ENCODE peak calls at places on chromosomes 3 and 15, in ten cellular contexts. One of them, this sample, is unnamed.

GRCh38 chr3:133124511-133124910 is 86.3 kb downstream of the TMEM108 start:
- DNase-seq in fibroblast of lung: peak; percentile 45
- DNase-seq in DND-41: no peak
- DNase-seq in SJSA1: no peak
- DNase-seq in OCI-LY7: no peak
- DNase-seq in IMR-90: no peak
- DNase-seq in right cardiac atrium: peak; percentile 51
- DNase-seq in lower lobe of right lung: no peak
- DNase-seq in iPS DF 6.9: no peak
- DNase-seq in Peyer's patch: no peak
- DNase-seq in this sample: no peak

GRCh38 chr3:122998206-122998605 is 29.4 kb downstream of the SEMA5B start:
- DNase-seq in fibroblast of lung: no peak
- DNase-seq in DND-41: no peak
- DNase-seq in SJSA1: no peak
- DNase-seq in OCI-LY7: no peak
- DNase-seq in IMR-90: no peak
- DNase-seq in right cardiac atrium: no peak
- DNase-seq in lower lobe of right lung: no peak
- DNase-seq in iPS DF 6.9: no peak
- DNase-seq in Peyer's patch: no peak
- DNase-seq in this sample: no peak

GRCh38 chr15:57784081-57784488 is 77.6 kb downstream of the POLR2M start:
- DNase-seq in fibroblast of lung: no peak
- DNase-seq in DND-41: no peak
- DNase-seq in SJSA1: peak; percentile 41
- DNase-seq in OCI-LY7: no peak
- DNase-seq in IMR-90: no peak
- DNase-seq in right cardiac atrium: peak; percentile 49
- DNase-seq in lower lobe of right lung: no peak
- DNase-seq in iPS DF 6.9: no peak
- DNase-seq in Peyer's patch: no peak
- DNase-seq in this sample: no peak

GRCh38 chr15:55168350-55168974 is 28.3 kb downstream of the RSL24D1 start:
- DNase-seq in fibroblast of lung: peak; percentile 50
- DNase-seq in DND-41: peak; percentile 64
- DNase-seq in SJSA1: peak; percentile 12
- DNase-seq in OCI-LY7: peak; percentile 64
- DNase-seq in IMR-90: peak; percentile 67
- DNase-seq in right cardiac atrium: peak; percentile 45
- DNase-seq in lower lobe of right lung: no peak
- DNase-seq in iPS DF 6.9: peak; percentile 92
- DNase-seq in Peyer's patch: peak; percentile 73
- DNase-seq in this sample: peak; percentile 38

GRCh38 chr3:42264399-42265058 is 1.5 kb downstream of the CCK start:
- DNase-seq in fibroblast of lung: peak; percentile 39
- DNase-seq in DND-41: no peak
- DNase-seq in SJSA1: no peak
- DNase-seq in OCI-LY7: no peak
- DNase-seq in IMR-90: peak; percentile 16
- DNase-seq in right cardiac atrium: peak; percentile 48
- DNase-seq in lower lobe of right lung: peak; percentile 74
- DNase-seq in iPS DF 6.9: peak; percentile 18
- DNase-seq in Peyer's patch: peak; percentile 54
- DNase-seq in this sample: no peak

GRCh38 chr15:70526221-70526973 is 237.0 kb downstream of the UACA start:
- DNase-seq in fibroblast of lung: peak; percentile 69
- DNase-seq in DND-41: no peak
- DNase-seq in SJSA1: peak; percentile 92
- DNase-seq in OCI-LY7: peak; percentile 38
- DNase-seq in IMR-90: peak; percentile 31
- DNase-seq in right cardiac atrium: no peak
- DNase-seq in lower lobe of right lung: no peak
- DNase-seq in iPS DF 6.9: no peak
- DNase-seq in Peyer's patch: peak; percentile 71
- DNase-seq in this sample: no peak

GRCh38 chr3:72143322-72143721 is 358.4 kb upstream of the PROK2 start:
- DNase-seq in fibroblast of lung: peak; percentile 88
- DNase-seq in DND-41: no peak
- DNase-seq in SJSA1: no peak
- DNase-seq in OCI-LY7: no peak
- DNase-seq in IMR-90: peak; percentile 61
- DNase-seq in right cardiac atrium: no peak
- DNase-seq in lower lobe of right lung: no peak
- DNase-seq in iPS DF 6.9: no peak
- DNase-seq in Peyer's patch: no peak
- DNase-seq in this sample: no peak

GRCh38 chr15:63544253-63545026 is 40.0 kb downstream of the USP3 start:
- DNase-seq in fibroblast of lung: no peak
- DNase-seq in DND-41: no peak
- DNase-seq in SJSA1: no peak
- DNase-seq in OCI-LY7: peak; percentile 47
- DNase-seq in IMR-90: no peak
- DNase-seq in right cardiac atrium: no peak
- DNase-seq in lower lobe of right lung: no peak
- DNase-seq in iPS DF 6.9: no peak
- DNase-seq in Peyer's patch: no peak
- DNase-seq in this sample: no peak

GRCh38 chr15:54640874-54641273 is 555.9 kb downstream of the RSL24D1 start:
- DNase-seq in fibroblast of lung: no peak
- DNase-seq in DND-41: no peak
- DNase-seq in SJSA1: no peak
- DNase-seq in OCI-LY7: no peak
- DNase-seq in IMR-90: no peak
- DNase-seq in right cardiac atrium: no peak
- DNase-seq in lower lobe of right lung: no peak
- DNase-seq in iPS DF 6.9: no peak
- DNase-seq in Peyer's patch: no peak
- DNase-seq in this sample: no peak

GRCh38 chr3:150970665-150971327 is 1.7 kb downstream of the CLRN1 start:
- DNase-seq in fibroblast of lung: peak; percentile 81
- DNase-seq in DND-41: no peak
- DNase-seq in SJSA1: peak; percentile 74
- DNase-seq in OCI-LY7: no peak
- DNase-seq in IMR-90: peak; percentile 69
- DNase-seq in right cardiac atrium: no peak
- DNase-seq in lower lobe of right lung: no peak
- DNase-seq in iPS DF 6.9: no peak
- DNase-seq in Peyer's patch: no peak
- DNase-seq in this sample: no peak

GRCh38 chr15:67409175-67409574 is 111.8 kb upstream of the C15orf61 start:
- DNase-seq in fibroblast of lung: no peak
- DNase-seq in DND-41: peak; percentile 56
- DNase-seq in SJSA1: no peak
- DNase-seq in OCI-LY7: no peak
- DNase-seq in IMR-90: no peak
- DNase-seq in right cardiac atrium: no peak
- DNase-seq in lower lobe of right lung: no peak
- DNase-seq in iPS DF 6.9: no peak
- DNase-seq in Peyer's patch: no peak
- DNase-seq in this sample: no peak

GRCh38 chr3:152656207-152657001 is 178.5 kb upstream of the P2RY1 start:
- DNase-seq in fibroblast of lung: peak; percentile 15
- DNase-seq in DND-41: no peak
- DNase-seq in SJSA1: no peak
- DNase-seq in OCI-LY7: no peak
- DNase-seq in IMR-90: no peak
- DNase-seq in right cardiac atrium: no peak
- DNase-seq in lower lobe of right lung: no peak
- DNase-seq in iPS DF 6.9: no peak
- DNase-seq in Peyer's patch: no peak
- DNase-seq in this sample: no peak

GRCh38 chr3:44950273-44950672 is 25.7 kb downstream of the ZDHHC3 start:
- DNase-seq in fibroblast of lung: no peak
- DNase-seq in DND-41: no peak
- DNase-seq in SJSA1: no peak
- DNase-seq in OCI-LY7: no peak
- DNase-seq in IMR-90: no peak
- DNase-seq in right cardiac atrium: no peak
- DNase-seq in lower lobe of right lung: no peak
- DNase-seq in iPS DF 6.9: no peak
- DNase-seq in Peyer's patch: no peak
- DNase-seq in this sample: no peak

GRCh38 chr3:119343719-119344118 is 49.5 kb downstream of the ARHGAP31 start:
- DNase-seq in fibroblast of lung: no peak
- DNase-seq in DND-41: no peak
- DNase-seq in SJSA1: no peak
- DNase-seq in OCI-LY7: peak; percentile 21
- DNase-seq in IMR-90: no peak
- DNase-seq in right cardiac atrium: no peak
- DNase-seq in lower lobe of right lung: no peak
- DNase-seq in iPS DF 6.9: no peak
- DNase-seq in Peyer's patch: no peak
- DNase-seq in this sample: no peak

GRCh38 chr3:171810278-171811058 is at the start of gene PLD1:
- DNase-seq in fibroblast of lung: no peak
- DNase-seq in DND-41: no peak
- DNase-seq in SJSA1: peak; percentile 81
- DNase-seq in OCI-LY7: no peak
- DNase-seq in IMR-90: peak; percentile 79
- DNase-seq in right cardiac atrium: peak; percentile 83
- DNase-seq in lower lobe of right lung: peak; percentile 91
- DNase-seq in iPS DF 6.9: no peak
- DNase-seq in Peyer's patch: peak; percentile 84
- DNase-seq in this sample: peak; percentile 32

GRCh38 chr3:30749230-30749629 is 142.8 kb downstream of the TGFBR2 start:
- DNase-seq in fibroblast of lung: peak; percentile 38
- DNase-seq in DND-41: no peak
- DNase-seq in SJSA1: no peak
- DNase-seq in OCI-LY7: no peak
- DNase-seq in IMR-90: no peak
- DNase-seq in right cardiac atrium: no peak
- DNase-seq in lower lobe of right lung: no peak
- DNase-seq in iPS DF 6.9: no peak
- DNase-seq in Peyer's patch: no peak
- DNase-seq in this sample: no peak
- H3K4me1 ChIP-seq in fibroblast of lung: no peaks in the 10 kb centered on the region
- H3K4me1 ChIP-seq in DND-41: peaks cover 29% of the 10 kb centered on the region
- H3K4me1 ChIP-seq in SJSA1: peaks cover 21% of the 10 kb centered on the region
- H3K4me1 ChIP-seq in OCI-LY7: no peaks in the 10 kb centered on the region
- H3K4me1 ChIP-seq in IMR-90: peaks cover 7% of the 10 kb centered on the region
- H3K4me1 ChIP-seq in right cardiac atrium: no peaks in the 10 kb centered on the region
- H3K4me1 ChIP-seq in lower lobe of right lung: peaks cover 10% of the 10 kb centered on the region
- H3K4me1 ChIP-seq in iPS DF 6.9: peaks cover 4% of the 10 kb centered on the region
- H3K4me1 ChIP-seq in Peyer's patch: no peaks in the 10 kb centered on the region
- H3K4me1 ChIP-seq in this sample: no peaks in the 10 kb centered on the region

GRCh38 chr15:65584241-65584640 is 26.7 kb downstream of the INTS14 start:
- DNase-seq in fibroblast of lung: no peak
- DNase-seq in DND-41: no peak
- DNase-seq in SJSA1: no peak
- DNase-seq in OCI-LY7: no peak
- DNase-seq in IMR-90: no peak
- DNase-seq in right cardiac atrium: no peak
- DNase-seq in lower lobe of right lung: no peak
- DNase-seq in iPS DF 6.9: no peak
- DNase-seq in Peyer's patch: no peak
- DNase-seq in this sample: no peak
- H3K4me3 ChIP-seq in fibroblast of lung: no peak overlapping the region
- H3K4me3 ChIP-seq in DND-41: no peak overlapping the region
- H3K4me3 ChIP-seq in SJSA1: no peak overlapping the region
- H3K4me3 ChIP-seq in OCI-LY7: peak overlapping the region; percentile 19
- H3K4me3 ChIP-seq in IMR-90: no peak overlapping the region
- H3K4me3 ChIP-seq in right cardiac atrium: no peak overlapping the region
- H3K4me3 ChIP-seq in lower lobe of right lung: no peak overlapping the region
- H3K4me3 ChIP-seq in iPS DF 6.9: no peak overlapping the region
- H3K4me3 ChIP-seq in Peyer's patch: no peak overlapping the region
- H3K4me3 ChIP-seq in this sample: no peak overlapping the region

DNA sequence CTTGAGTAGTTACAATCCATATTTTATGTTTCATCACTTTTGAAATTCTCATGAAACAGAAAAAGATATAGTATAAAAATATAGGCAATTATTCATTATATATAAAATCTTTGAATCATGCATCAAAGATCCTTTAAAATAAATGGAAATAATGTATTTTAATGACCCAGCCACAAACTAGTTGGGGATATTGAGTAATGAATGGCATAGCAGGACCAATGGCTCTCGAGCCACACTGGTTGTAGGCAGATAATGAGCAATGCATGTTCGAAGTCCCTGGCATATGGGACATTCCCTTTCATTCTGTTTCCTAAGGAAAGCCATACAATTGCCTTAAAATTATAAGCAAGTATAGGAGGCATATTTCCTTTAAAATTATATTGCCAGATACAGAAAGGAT is 107.4 kb upstream of the IL12A start:
- DNase-seq in fibroblast of lung: no peak
- DNase-seq in DND-41: no peak
- DNase-seq in SJSA1: no peak
- DNase-seq in OCI-LY7: no peak
- DNase-seq in IMR-90: no peak
- DNase-seq in right cardiac atrium: no peak
- DNase-seq in lower lobe of right lung: no peak
- DNase-seq in iPS DF 6.9: no peak
- DNase-seq in Peyer's patch: no peak
- DNase-seq in this sample: no peak
- H3K27ac ChIP-seq in fibroblast of lung: no peak overlapping the region
- H3K27ac ChIP-seq in DND-41: no peak overlapping the region
- H3K27ac ChIP-seq in SJSA1: no peak overlapping the region
- H3K27ac ChIP-seq in OCI-LY7: no peak overlapping the region
- H3K27ac ChIP-seq in IMR-90: no peak overlapping the region
- H3K27ac ChIP-seq in right cardiac atrium: no peak overlapping the region
- H3K27ac ChIP-seq in lower lobe of right lung: no peak overlapping the region
- H3K27ac ChIP-seq in iPS DF 6.9: no peak overlapping the region
- H3K27ac ChIP-seq in Peyer's patch: no peak overlapping the region
- H3K27ac ChIP-seq in this sample: no peak overlapping the region

GRCh38 chr15:59399465-59400102 is 26.9 kb upstream of the MYO1E start:
- DNase-seq in fibroblast of lung: no peak
- DNase-seq in DND-41: no peak
- DNase-seq in SJSA1: no peak
- DNase-seq in OCI-LY7: peak; percentile 90
- DNase-seq in IMR-90: no peak
- DNase-seq in right cardiac atrium: no peak
- DNase-seq in lower lobe of right lung: no peak
- DNase-seq in iPS DF 6.9: no peak
- DNase-seq in Peyer's patch: peak; percentile 80
- DNase-seq in this sample: no peak

GRCh38 chr15:59401810-59402569 is 29.3 kb upstream of the MYO1E start:
- DNase-seq in fibroblast of lung: no peak
- DNase-seq in DND-41: no peak
- DNase-seq in SJSA1: no peak
- DNase-seq in OCI-LY7: no peak
- DNase-seq in IMR-90: no peak
- DNase-seq in right cardiac atrium: no peak
- DNase-seq in lower lobe of right lung: no peak
- DNase-seq in iPS DF 6.9: no peak
- DNase-seq in Peyer's patch: no peak
- DNase-seq in this sample: no peak

GRCh38 chr15:59398220-59398619 is 25.5 kb upstream of the MYO1E start:
- DNase-seq in fibroblast of lung: no peak
- DNase-seq in DND-41: no peak
- DNase-seq in SJSA1: no peak
- DNase-seq in OCI-LY7: no peak
- DNase-seq in IMR-90: no peak
- DNase-seq in right cardiac atrium: no peak
- DNase-seq in lower lobe of right lung: no peak
- DNase-seq in iPS DF 6.9: no peak
- DNase-seq in Peyer's patch: no peak
- DNase-seq in this sample: no peak

GRCh38 chr15:59396660-59397059 is 24.0 kb upstream of the MYO1E start:
- DNase-seq in fibroblast of lung: no peak
- DNase-seq in DND-41: no peak
- DNase-seq in SJSA1: no peak
- DNase-seq in OCI-LY7: no peak
- DNase-seq in IMR-90: no peak
- DNase-seq in right cardiac atrium: no peak
- DNase-seq in lower lobe of right lung: no peak
- DNase-seq in iPS DF 6.9: no peak
- DNase-seq in Peyer's patch: no peak
- DNase-seq in this sample: no peak

GRCh38 chr15:59400103-59400813 is 27.6 kb upstream of the MYO1E start:
- DNase-seq in fibroblast of lung: no peak
- DNase-seq in DND-41: no peak
- DNase-seq in SJSA1: no peak
- DNase-seq in OCI-LY7: peak; percentile 33
- DNase-seq in IMR-90: no peak
- DNase-seq in right cardiac atrium: no peak
- DNase-seq in lower lobe of right lung: no peak
- DNase-seq in iPS DF 6.9: no peak
- DNase-seq in Peyer's patch: no peak
- DNase-seq in this sample: no peak
- H3K4me1 ChIP-seq in fibroblast of lung: no peaks in the 10 kb centered on the region
- H3K4me1 ChIP-seq in DND-41: no peaks in the 10 kb centered on the region
- H3K4me1 ChIP-seq in SJSA1: no peaks in the 10 kb centered on the region
- H3K4me1 ChIP-seq in OCI-LY7: peaks cover 98% of the 10 kb centered on the region
- H3K4me1 ChIP-seq in IMR-90: no peaks in the 10 kb centered on the region
- H3K4me1 ChIP-seq in right cardiac atrium: no peaks in the 10 kb centered on the region
- H3K4me1 ChIP-seq in lower lobe of right lung: no peaks in the 10 kb centered on the region
- H3K4me1 ChIP-seq in iPS DF 6.9: peaks cover 5% of the 10 kb centered on the region
- H3K4me1 ChIP-seq in Peyer's patch: no peaks in the 10 kb centered on the region
- H3K4me1 ChIP-seq in this sample: no peaks in the 10 kb centered on the region